ENCODE peak calls at places on chromosomes 4 and X, in six cellular contexts. One of them, this sample, is unnamed.

GRCh38 chrX:133698298-133698697 is 283.0 kb upstream of the GPC4 start:
- DNase-seq in bronchial epithelial cell: peak; percentile 39
- DNase-seq in A549: no peak
- DNase-seq in AG20443: peak; percentile 11
- DNase-seq in AG09309: no peak
- DNase-seq in stimulated activated CD8-positive, alpha-beta memory T cell treated with anti-CD3 and anti-CD28 coated beads, Interleukin-12 subunit alpha, Interleukin-12 subunit beta, amount 100 ng/mL, for 4 hours: no peak
- DNase-seq in this sample: no peak

GRCh38 chr4:77203380-77204197 is 46.6 kb downstream of the CCNG2 start:
- DNase-seq in bronchial epithelial cell: peak; percentile 83
- DNase-seq in A549: peak; percentile 36
- DNase-seq in AG20443: peak; percentile 85
- DNase-seq in AG09309: peak; percentile 54
- DNase-seq in stimulated activated CD8-positive, alpha-beta memory T cell treated with anti-CD3 and anti-CD28 coated beads, Interleukin-12 subunit alpha, Interleukin-12 subunit beta, amount 100 ng/mL, for 4 hours: peak; percentile 29
- DNase-seq in this sample: peak; percentile 57

GRCh38 chr4:79223993-79224776 is 101.7 kb downstream of the NAA11 start:
- DNase-seq in bronchial epithelial cell: peak; percentile 26
- DNase-seq in A549: no peak
- DNase-seq in AG20443: no peak
- DNase-seq in AG09309: no peak
- DNase-seq in stimulated activated CD8-positive, alpha-beta memory T cell treated with anti-CD3 and anti-CD28 coated beads, Interleukin-12 subunit alpha, Interleukin-12 subunit beta, amount 100 ng/mL, for 4 hours: no peak
- DNase-seq in this sample: no peak

GRCh38 chr4:176236909-176237308 is 32.1 kb downstream of the ASB5 start:
- DNase-seq in bronchial epithelial cell: peak; percentile 51
- DNase-seq in A549: no peak
- DNase-seq in AG20443: no peak
- DNase-seq in AG09309: no peak
- DNase-seq in stimulated activated CD8-positive, alpha-beta memory T cell treated with anti-CD3 and anti-CD28 coated beads, Interleukin-12 subunit alpha, Interleukin-12 subunit beta, amount 100 ng/mL, for 4 hours: no peak
- DNase-seq in this sample: no peak

GRCh38 chr4:74202062-74202586 is 44.2 kb downstream of the MTHFD2L start:
- DNase-seq in bronchial epithelial cell: no peak
- DNase-seq in A549: no peak
- DNase-seq in AG20443: no peak
- DNase-seq in AG09309: no peak
- DNase-seq in stimulated activated CD8-positive, alpha-beta memory T cell treated with anti-CD3 and anti-CD28 coated beads, Interleukin-12 subunit alpha, Interleukin-12 subunit beta, amount 100 ng/mL, for 4 hours: no peak
- DNase-seq in this sample: no peak

GRCh38 chrX:101206471-101206870 is 13.1 kb upstream of the DRP2 start:
- DNase-seq in bronchial epithelial cell: peak; percentile 46
- DNase-seq in A549: peak; percentile 15
- DNase-seq in AG20443: peak; percentile 32
- DNase-seq in AG09309: no peak
- DNase-seq in stimulated activated CD8-positive, alpha-beta memory T cell treated with anti-CD3 and anti-CD28 coated beads, Interleukin-12 subunit alpha, Interleukin-12 subunit beta, amount 100 ng/mL, for 4 hours: no peak
- DNase-seq in this sample: no peak

GRCh38 chrX:151870603-151871002 is 42.1 kb upstream of the MAGEA4 start:
- DNase-seq in bronchial epithelial cell: peak; percentile 79
- DNase-seq in A549: peak; percentile 35
- DNase-seq in AG20443: peak; percentile 53
- DNase-seq in AG09309: peak; percentile 48
- DNase-seq in stimulated activated CD8-positive, alpha-beta memory T cell treated with anti-CD3 and anti-CD28 coated beads, Interleukin-12 subunit alpha, Interleukin-12 subunit beta, amount 100 ng/mL, for 4 hours: no peak
- DNase-seq in this sample: no peak

GRCh38 chr4:8701101-8702019 is 108.8 kb downstream of the CPZ start:
- DNase-seq in bronchial epithelial cell: no peak
- DNase-seq in A549: no peak
- DNase-seq in AG20443: no peak
- DNase-seq in AG09309: no peak
- DNase-seq in stimulated activated CD8-positive, alpha-beta memory T cell treated with anti-CD3 and anti-CD28 coated beads, Interleukin-12 subunit alpha, Interleukin-12 subunit beta, amount 100 ng/mL, for 4 hours: no peak
- DNase-seq in this sample: no peak

GRCh38 chr4:40564815-40565505 is 64.7 kb downstream of the RBM47 start:
- DNase-seq in bronchial epithelial cell: no peak
- DNase-seq in A549: no peak
- DNase-seq in AG20443: no peak
- DNase-seq in AG09309: no peak
- DNase-seq in stimulated activated CD8-positive, alpha-beta memory T cell treated with anti-CD3 and anti-CD28 coated beads, Interleukin-12 subunit alpha, Interleukin-12 subunit beta, amount 100 ng/mL, for 4 hours: no peak
- DNase-seq in this sample: no peak

GRCh38 chr4:156898373-156899117 is 73.1 kb downstream of the PDGFC start:
- DNase-seq in bronchial epithelial cell: peak; percentile 37
- DNase-seq in A549: no peak
- DNase-seq in AG20443: no peak
- DNase-seq in AG09309: no peak
- DNase-seq in stimulated activated CD8-positive, alpha-beta memory T cell treated with anti-CD3 and anti-CD28 coated beads, Interleukin-12 subunit alpha, Interleukin-12 subunit beta, amount 100 ng/mL, for 4 hours: no peak
- DNase-seq in this sample: no peak

GRCh38 chrX:106802388-106803275 is at the start of gene TBC1D8B:
- DNase-seq in bronchial epithelial cell: peak; percentile 89
- DNase-seq in A549: peak; percentile 80
- DNase-seq in AG20443: peak; percentile 82
- DNase-seq in AG09309: peak; percentile 76
- DNase-seq in stimulated activated CD8-positive, alpha-beta memory T cell treated with anti-CD3 and anti-CD28 coated beads, Interleukin-12 subunit alpha, Interleukin-12 subunit beta, amount 100 ng/mL, for 4 hours: no peak
- DNase-seq in this sample: no peak

GRCh38 chr4:87192155-87192919 is 28.1 kb downstream of the KLHL8 start:
- DNase-seq in bronchial epithelial cell: no peak
- DNase-seq in A549: no peak
- DNase-seq in AG20443: no peak
- DNase-seq in AG09309: no peak
- DNase-seq in stimulated activated CD8-positive, alpha-beta memory T cell treated with anti-CD3 and anti-CD28 coated beads, Interleukin-12 subunit alpha, Interleukin-12 subunit beta, amount 100 ng/mL, for 4 hours: no peak
- DNase-seq in this sample: no peak

GRCh38 chrX:119155416-119156035 is 27.9 kb upstream of the KIAA1210 start:
- DNase-seq in bronchial epithelial cell: peak; percentile 67
- DNase-seq in A549: peak; percentile 18
- DNase-seq in AG20443: peak; percentile 56
- DNase-seq in AG09309: no peak
- DNase-seq in stimulated activated CD8-positive, alpha-beta memory T cell treated with anti-CD3 and anti-CD28 coated beads, Interleukin-12 subunit alpha, Interleukin-12 subunit beta, amount 100 ng/mL, for 4 hours: no peak
- DNase-seq in this sample: no peak

GRCh38 chr4:122823476-122823875 is 3.2 kb upstream of the FGF2 start:
- DNase-seq in bronchial epithelial cell: no peak
- DNase-seq in A549: no peak
- DNase-seq in AG20443: no peak
- DNase-seq in AG09309: no peak
- DNase-seq in stimulated activated CD8-positive, alpha-beta memory T cell treated with anti-CD3 and anti-CD28 coated beads, Interleukin-12 subunit alpha, Interleukin-12 subunit beta, amount 100 ng/mL, for 4 hours: no peak
- DNase-seq in this sample: no peak

GRCh38 chr4:135672202-135672601 is 1470.6 kb upstream of the PABPC4L start:
- DNase-seq in bronchial epithelial cell: no peak
- DNase-seq in A549: no peak
- DNase-seq in AG20443: no peak
- DNase-seq in AG09309: no peak
- DNase-seq in stimulated activated CD8-positive, alpha-beta memory T cell treated with anti-CD3 and anti-CD28 coated beads, Interleukin-12 subunit alpha, Interleukin-12 subunit beta, amount 100 ng/mL, for 4 hours: no peak
- DNase-seq in this sample: no peak

GRCh38 chr4:3043272-3044020 is 30.9 kb downstream of the HTT-AS start:
- DNase-seq in bronchial epithelial cell: no peak
- DNase-seq in A549: no peak
- DNase-seq in AG20443: no peak
- DNase-seq in AG09309: no peak
- DNase-seq in stimulated activated CD8-positive, alpha-beta memory T cell treated with anti-CD3 and anti-CD28 coated beads, Interleukin-12 subunit alpha, Interleukin-12 subunit beta, amount 100 ng/mL, for 4 hours: no peak
- DNase-seq in this sample: no peak

GRCh38 chr4:25535701-25536473 is 119.8 kb upstream of the SLC34A2 start:
- DNase-seq in bronchial epithelial cell: no peak
- DNase-seq in A549: no peak
- DNase-seq in AG20443: no peak
- DNase-seq in AG09309: no peak
- DNase-seq in stimulated activated CD8-positive, alpha-beta memory T cell treated with anti-CD3 and anti-CD28 coated beads, Interleukin-12 subunit alpha, Interleukin-12 subunit beta, amount 100 ng/mL, for 4 hours: no peak
- DNase-seq in this sample: no peak

GRCh38 chrX:123803331-123803983 is 56.4 kb upstream of the XIAP start:
- DNase-seq in bronchial epithelial cell: peak; percentile 90
- DNase-seq in A549: peak; percentile 66
- DNase-seq in AG20443: peak; percentile 49
- DNase-seq in AG09309: no peak
- DNase-seq in stimulated activated CD8-positive, alpha-beta memory T cell treated with anti-CD3 and anti-CD28 coated beads, Interleukin-12 subunit alpha, Interleukin-12 subunit beta, amount 100 ng/mL, for 4 hours: no peak
- DNase-seq in this sample: no peak

This sample was measured in activated gamma-delta T cell treated with anti-CD3 and anti-CD28 coated beads, Interleukin-2, amount 50 U/mL, for 16 hours.